ENCODE peak calls at places on chromosomes 3 and 15, in five cellular contexts. W is sigmoid colon, U is psoas muscle, C is gastrocnemius medialis, J is progenitor cell of endocrine pancreas. G is an unnamed sample.

GRCh38 chr3:47014036-47014435 is 34.6 kb downstream of the NBEAL2 start:
- DNase-seq in W (no peak), U (no peak), C (no peak), J (no peak), G (no peak)

GRCh38 chr3:71684752-71685151 is 40.5 kb downstream of the EIF4E3 start:
- DNase-seq in W (peak), U (no peak), C (peak), J (no peak), G (no peak)

GRCh38 chr3:31439888-31440287 is 92.8 kb upstream of the STT3B start:
- DNase-seq in W (no peak), U (no peak), C (no peak), J (no peak), G (no peak)

GRCh38 chr15:74228723-74229081 is 7.4 kb upstream of the CCDC33 start:
- DNase-seq in W (no peak), U (peak), C (no peak), J (no peak), G (no peak)

GRCh38 chr3:195284842-195285241 is 13.9 kb upstream of the XXYLT1 start:
- DNase-seq in W (no peak), U (no peak), C (no peak), J (no peak), G (no peak)

GRCh38 chr15:94576889-94577533 is 345.6 kb downstream of the MCTP2 start:
- DNase-seq in W (no peak), U (no peak), C (no peak), J (no peak), G (no peak)

GRCh38 chr3:172355836-172356235 is 92.4 kb downstream of the GHSR start:
- DNase-seq in W (no peak), U (no peak), C (no peak), J (no peak), G (no peak)

GRCh38 chr3:68176600-68176999 is 522.2 kb upstream of the SUCLG2 start:
- DNase-seq in W (no peak), U (no peak), C (no peak), J (no peak), G (no peak)

GRCh38 chr15:86165263-86166204 is 85.9 kb downstream of the AGBL1 start:
- DNase-seq in W (no peak), U (no peak), C (no peak), J (no peak), G (no peak)

GRCh38 chr3:18898911-18899310 is 249.4 kb upstream of the KCNH8 start:
- DNase-seq in W (no peak), U (no peak), C (no peak), J (no peak), G (no peak)

GRCh38 chr15:90132437-90132836 is 30.2 kb upstream of the IDH2 start:
- DNase-seq in W (peak), U (no peak), C (no peak), J (no peak), G (no peak)

GRCh38 chr3:163347944-163348343 is 1730.4 kb downstream of the SI start:
- DNase-seq in W (no peak), U (no peak), C (no peak), J (no peak), G (no peak)
- TF ChIP-seq CTCF in W (no peak), U (no peak), C (no peak), J (no peak), G (no peak)

DNA sequence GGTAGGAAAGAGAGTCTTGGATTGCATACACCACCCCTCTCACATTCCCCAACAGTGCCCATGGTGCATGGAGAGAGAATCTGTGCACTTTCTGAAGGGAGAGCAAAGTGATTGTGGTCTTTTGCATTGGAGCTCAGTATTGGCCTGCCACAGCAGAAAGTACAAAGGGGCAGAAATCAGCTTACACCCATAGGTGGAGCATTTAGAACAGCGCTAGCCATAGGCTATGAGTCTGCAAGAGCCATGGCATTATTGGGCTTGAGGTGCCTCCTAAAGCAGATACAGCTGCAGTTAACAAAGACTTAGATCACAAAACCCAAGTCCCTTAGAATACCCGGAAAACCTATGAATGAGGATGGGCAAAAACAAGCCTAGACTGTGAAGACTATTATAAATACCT is 21.8 kb downstream of the SI start:
- DNase-seq in W (no peak), U (no peak), C (no peak), J (no peak), G (no peak)
- TF ChIP-seq CTCF in W (no peak), U (no peak), C (no peak), J (no peak), G (no peak)

GRCh38 chr3:196568246-196569002 is at the start of the genes FBXO45 and WDR53:
- DNase-seq in W (peak), U (peak), C (peak), J (peak), G (peak)
- TF ChIP-seq CTCF in W (no peak), U (no peak), C (no peak), J (no peak), G (no peak)

GRCh38 chr15:100090411-100090810 is 251.4 kb downstream of the ADAMTS17 start:
- DNase-seq in W (no peak), U (no peak), C (no peak), J (no peak), G (peak)
- TF ChIP-seq CTCF in W (no peak), U (no peak), C (no peak), J (no peak), G (no peak)

GRCh38 chr3:60956729-60957128 is 294.5 kb downstream of the FHIT start:
- DNase-seq in W (no peak), U (no peak), C (no peak), J (no peak), G (no peak)

GRCh38 chr3:60953406-60953805 is 297.8 kb downstream of the FHIT start:
- DNase-seq in W (no peak), U (no peak), C (no peak), J (no peak), G (no peak)

GRCh38 chr3:60957541-60957940 is 293.7 kb downstream of the FHIT start:
- DNase-seq in W (no peak), U (no peak), C (no peak), J (no peak), G (no peak)

GRCh38 chr3:60955034-60955433 is 296.2 kb downstream of the FHIT start:
- DNase-seq in W (no peak), U (no peak), C (no peak), J (no peak), G (no peak)

DNA sequence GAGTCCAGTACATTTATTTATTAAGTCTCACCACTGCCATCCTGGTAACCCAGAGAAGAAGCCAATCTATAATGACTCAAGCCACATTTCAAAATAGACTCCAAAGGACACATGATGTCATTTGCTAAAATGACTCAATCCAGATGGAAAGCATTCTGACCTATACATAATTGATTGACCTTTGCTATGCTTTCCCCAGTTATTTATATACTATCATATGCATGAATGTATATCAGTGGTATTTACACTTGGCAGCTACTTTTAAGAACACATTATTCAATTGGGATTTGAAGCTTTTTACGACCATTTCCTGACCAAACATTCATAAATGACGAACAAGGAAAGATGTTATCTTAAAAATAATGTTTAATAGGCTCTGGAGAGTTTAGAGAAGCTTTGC is 297.2 kb downstream of the FHIT start:
- DNase-seq in W (no peak), U (no peak), C (no peak), J (no peak), G (no peak)
- TF ChIP-seq CTCF in W (no peak), U (no peak), C (no peak), J (no peak), G (no peak)

GRCh38 chr15:47551079-47551478 is 166.2 kb upstream of the SEMA6D start:
- DNase-seq in W (no peak), U (no peak), C (no peak), J (no peak), G (no peak)
- TF ChIP-seq CTCF in W (no peak), U (no peak), C (no peak), J (no peak), G (no peak)

DNA sequence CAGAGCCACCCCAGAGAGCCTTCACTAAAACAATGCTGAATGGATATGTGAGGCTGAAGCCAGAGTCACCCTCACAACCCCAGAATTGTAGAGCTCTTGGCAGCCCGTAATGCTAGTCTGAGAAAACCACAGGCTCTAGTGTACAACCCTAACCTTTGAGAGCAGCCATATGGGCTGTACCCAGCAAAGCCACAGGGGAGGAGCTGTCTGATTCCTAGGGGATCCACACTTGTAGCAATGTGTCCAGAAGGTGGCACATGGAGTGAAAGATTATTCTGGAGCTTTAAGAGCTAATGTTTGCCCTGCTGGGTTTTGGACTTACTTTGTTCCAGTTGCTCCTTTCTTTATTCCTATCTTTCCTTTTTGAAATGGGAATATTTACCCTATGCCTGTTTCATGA is 626.8 kb downstream of the GRM7 start:
- DNase-seq in W (no peak), U (no peak), C (no peak), J (no peak), G (no peak)
- TF ChIP-seq CTCF in W (no peak), U (no peak), C (no peak), J (no peak), G (no peak)

DNA sequence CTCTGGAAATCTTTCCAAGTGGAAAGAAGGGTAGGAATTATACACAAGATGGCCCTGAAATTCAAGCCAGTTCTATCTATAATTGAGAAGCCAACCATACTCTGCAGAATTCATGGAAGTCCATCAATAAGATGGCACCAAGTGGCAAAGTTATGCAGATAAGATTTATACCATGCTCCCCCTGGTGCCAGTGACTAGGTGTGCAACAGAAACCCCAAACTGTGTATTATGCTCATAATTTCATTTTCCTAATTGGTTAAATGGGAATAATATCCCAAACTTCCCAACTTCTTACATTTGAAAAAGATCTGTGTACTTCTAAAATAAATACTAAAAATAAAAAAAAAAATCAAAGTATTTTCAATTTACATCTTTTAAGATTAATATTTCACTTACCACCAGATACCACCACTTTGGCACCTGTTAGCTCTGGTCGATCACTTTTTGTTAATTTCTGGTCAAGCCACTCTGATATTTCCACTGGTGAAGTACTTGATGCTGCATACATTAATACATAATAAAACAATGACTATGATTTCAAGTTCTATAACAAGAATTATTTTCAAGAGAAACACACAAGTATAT is 25.9 kb downstream of the ETFA start:
- DNase-seq in W (no peak), U (no peak), C (no peak), J (no peak), G (no peak)
- TF ChIP-seq CTCF in W (no peak), U (peak), C (peak), J (peak), G (no peak)

G was measured in lower leg skin.